ENCODE peak calls at places on chromosomes 2 and 18, in five cellular contexts. D is gastrocnemius medialis, T is heart right ventricle, S is RWPE2, G is mesenchymal stem cell. Z is an unnamed sample.
A peak's percentile ranks its signal among the peaks of the same experiment; 100 is the strongest.

GRCh38 chr18:76234559-76234958 is 260.5 kb downstream of the ZNF516 start:
- DNase-seq in D (no peak), T (no peak), S (no peak), G (no peak), Z (no peak)

GRCh38 chr2:238956676-238957075 is 108.8 kb downstream of the TWIST2 start:
- DNase-seq in D (no peak), T (no peak), S (no peak), G (no peak), Z (no peak)

GRCh38 chr2:20584637-20585321 is 66.1 kb downstream of the HS1BP3 start:
- DNase-seq in D (no peak), T (peak; percentile 13), S (peak; percentile 66), G (peak; percentile 93), Z (no peak)

GRCh38 chr2:113886479-113887383 is 3.2 kb upstream of the ACTR3 start:
- DNase-seq in D (peak; percentile 17), T (no peak), S (peak; percentile 65), G (peak; percentile 85), Z (peak; percentile 38)

GRCh38 chr2:68653538-68653982 is 10.2 kb downstream of the PROKR1 start:
- DNase-seq in D (no peak), T (no peak), S (no peak), G (peak; percentile 85), Z (no peak)

GRCh38 chr2:1910562-1911256 is 166.4 kb upstream of the PXDN start:
- DNase-seq in D (no peak), T (no peak), S (no peak), G (no peak), Z (no peak)

GRCh38 chr2:206452750-206453149 is 9.4 kb downstream of the ADAM23 start:
- DNase-seq in D (no peak), T (no peak), S (no peak), G (peak; percentile 56), Z (no peak)

GRCh38 chr2:41725901-41726300 is 321.9 kb upstream of the PKDCC start:
- DNase-seq in D (no peak), T (no peak), S (no peak), G (no peak), Z (no peak)

GRCh38 chr2:68426885-68427579 is 40.1 kb downstream of the FBXO48 start:
- DNase-seq in D (no peak), T (no peak), S (no peak), G (peak; percentile 28), Z (no peak)

GRCh38 chr2:36534275-36534799 is 63.6 kb downstream of the FEZ2 start:
- DNase-seq in D (no peak), T (no peak), S (no peak), G (no peak), Z (no peak)

GRCh38 chr2:18319987-18320386 is 240.5 kb downstream of the RDH14 start:
- DNase-seq in D (no peak), T (no peak), S (no peak), G (no peak), Z (no peak)

GRCh38 chr2:121329786-121330185 is 44.8 kb upstream of the TFCP2L1 start:
- DNase-seq in D (no peak), T (no peak), S (no peak), G (no peak), Z (peak; percentile 11)

DNA sequence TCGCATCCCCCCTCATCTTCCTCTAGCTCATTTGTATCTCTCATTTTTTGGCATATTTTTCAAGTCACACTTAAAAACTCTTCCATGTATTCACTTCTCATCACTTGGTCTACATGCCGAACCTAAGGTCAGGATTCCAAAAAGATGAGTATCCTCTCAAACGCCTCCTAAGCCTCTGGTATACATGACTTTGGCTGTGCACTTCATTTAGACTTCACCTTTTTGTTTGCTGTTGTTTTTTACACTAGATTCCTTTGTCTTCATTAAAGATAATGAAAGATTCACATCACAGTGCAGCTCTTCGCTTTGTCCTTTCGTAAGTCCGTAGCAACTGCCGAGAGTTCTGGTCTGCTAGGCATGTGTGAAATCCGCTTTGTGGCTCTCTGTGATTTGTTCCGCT is 17.8 kb downstream of the RND3 start:
- DNase-seq in D (no peak), T (no peak), S (no peak), G (no peak), Z (no peak)
- H3K27ac ChIP-seq in D (no peak overlapping the region), T (no peak overlapping the region), S (peak overlapping the region; percentile 99), G (no peak overlapping the region), Z (no peak overlapping the region)

GRCh38 chr2:128178144-128178649 is 87.2 kb downstream of the UGGT1 start:
- DNase-seq in D (no peak), T (no peak), S (no peak), G (peak; percentile 54), Z (no peak)
- H3K36me3 ChIP-seq in D (peaks cover 91% of the 10 kb centered on the region), T (no peaks in the 10 kb centered on the region), S (peaks cover 97% of the 10 kb centered on the region), G (peaks cover 24% of the 10 kb centered on the region), Z (peaks cover 56% of the 10 kb centered on the region)

GRCh38 chr2:47063159-47063930 is 91.8 kb downstream of the STPG4 start:
- DNase-seq in D (no peak), T (no peak), S (no peak), G (no peak), Z (no peak)
- H3K27ac ChIP-seq in D (peak overlapping the region; percentile 62), T (peak overlapping the region; percentile 22), S (no peak overlapping the region), G (peak overlapping the region; percentile 7), Z (peak overlapping the region; percentile 67)

DNA sequence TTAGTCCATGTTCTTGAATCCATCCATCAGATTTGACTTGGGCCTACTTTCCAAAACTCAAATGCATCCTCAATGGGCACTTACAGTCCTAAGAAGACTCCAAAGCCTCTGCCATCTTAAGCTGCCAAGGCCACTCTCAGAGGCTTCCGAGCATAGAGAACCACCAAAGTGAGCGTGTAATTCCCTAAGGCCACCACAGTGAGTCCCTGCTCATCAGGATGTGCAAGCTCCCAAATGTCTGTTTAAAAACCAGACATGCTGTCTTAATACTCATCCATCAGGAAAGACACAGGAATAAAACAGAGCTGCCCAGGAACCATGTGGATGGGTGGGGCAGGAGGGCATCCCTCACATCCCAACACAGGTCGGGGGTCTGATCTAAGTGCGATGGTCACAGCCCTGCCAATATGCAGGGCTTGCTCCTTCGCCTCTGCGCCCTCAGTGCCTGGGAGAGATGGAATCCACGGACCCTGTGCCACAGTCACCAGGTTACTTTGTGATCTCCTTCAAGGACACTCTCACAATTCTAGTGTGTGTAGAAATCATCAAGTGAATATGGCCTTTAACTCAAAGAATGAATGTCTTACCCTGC is 80.4 kb downstream of the POLR1A start:
- DNase-seq in D (no peak), T (no peak), S (no peak), G (no peak), Z (no peak)
- H3K36me3 ChIP-seq in D (peaks cover 45% of the 10 kb centered on the region), T (no peaks in the 10 kb centered on the region), S (peaks cover 22% of the 10 kb centered on the region), G (peaks cover 63% of the 10 kb centered on the region), Z (peaks cover 41% of the 10 kb centered on the region)

GRCh38 chr18:36441872-36442271 is 144.4 kb downstream of the FHOD3 start:
- DNase-seq in D (no peak), T (no peak), S (no peak), G (peak; percentile 78), Z (no peak)

GRCh38 chr18:36442717-36443116 is 145.2 kb downstream of the FHOD3 start:
- DNase-seq in D (no peak), T (no peak), S (no peak), G (no peak), Z (no peak)

GRCh38 chr18:36436387-36436786 is 138.9 kb downstream of the FHOD3 start:
- DNase-seq in D (no peak), T (no peak), S (no peak), G (no peak), Z (no peak)

GRCh38 chr18:36441426-36441870 is 143.9 kb downstream of the FHOD3 start:
- DNase-seq in D (no peak), T (no peak), S (no peak), G (no peak), Z (no peak)

DNA sequence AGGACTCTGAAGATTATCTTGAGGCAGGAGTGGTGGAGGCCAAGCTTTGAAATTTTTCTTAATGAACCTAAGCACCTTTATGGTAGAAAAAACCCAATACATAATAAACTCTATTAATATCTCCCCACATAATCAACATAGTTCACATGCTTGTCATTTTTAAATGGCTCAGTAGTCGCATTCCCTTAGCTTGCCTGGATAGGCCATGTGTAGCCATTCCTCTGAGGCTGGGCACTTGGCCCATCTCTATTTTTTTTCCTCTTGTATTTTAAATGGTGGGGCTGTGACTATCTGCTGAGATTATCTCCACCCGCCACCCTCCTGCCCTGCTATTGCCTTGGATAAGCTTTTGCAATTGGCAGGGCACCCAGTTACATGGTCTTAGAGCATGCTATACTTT is 143.1 kb downstream of the FHOD3 start:
- DNase-seq in D (no peak), T (no peak), S (no peak), G (no peak), Z (no peak)
- H3K27ac ChIP-seq in D (no peak overlapping the region), T (peak overlapping the region; percentile 73), S (no peak overlapping the region), G (peak overlapping the region; percentile 97), Z (peak overlapping the region; percentile 85)

GRCh38 chr2:229191413-229191812 is 79.7 kb downstream of the PID1 start:
- DNase-seq in D (no peak), T (no peak), S (no peak), G (no peak), Z (no peak)
- H3K36me3 ChIP-seq in D (no peaks in the 10 kb centered on the region), T (no peaks in the 10 kb centered on the region), S (no peaks in the 10 kb centered on the region), G (no peaks in the 10 kb centered on the region), Z (no peaks in the 10 kb centered on the region)